ENCODE peak calls at places on chromosome 12, in ten cellular contexts. T, Y, U, Z, X, S, A, I, G and W are unnamed samples.

GRCh38 chr12:50661300-50662120 is 102.4 kb upstream of the ATF1 start:
- DNase-seq in X (no peak), T (peak; percentile 85), I (no peak), Y (no peak), G (no peak), Z (no peak), S (no peak), U (no peak), A (peak; percentile 41), W (no peak)

GRCh38 chr12:132179431-132180362 is 35.4 kb downstream of the NOC4L start:
- DNase-seq in S (no peak), Z (peak; percentile 13), I (no peak), Y (no peak), A (no peak), X (no peak), U (no peak), G (no peak), T (no peak), W (no peak)

GRCh38 chr12:94798107-94798506 is 147.8 kb upstream of the TMCC3 start:
- DNase-seq in X (no peak), Z (no peak), U (no peak), T (no peak), S (no peak), A (no peak), Y (no peak), I (no peak), G (no peak), W (no peak)

GRCh38 chr12:5071496-5071895 is 27.8 kb downstream of the KCNA5 start:
- DNase-seq in U (no peak), X (no peak), I (no peak), A (no peak), S (no peak), G (no peak), Y (no peak), Z (no peak), T (no peak), W (no peak)

GRCh38 chr12:2149091-2149490 is 96.3 kb downstream of the CACNA1C start:
- DNase-seq in Z (no peak), U (no peak), T (no peak), X (no peak), I (peak; percentile 63), Y (no peak), A (no peak), S (no peak), G (no peak), W (no peak)

GRCh38 chr12:126051611-126052107 is 986.4 kb downstream of the AACS start:
- DNase-seq in T (no peak), S (no peak), X (peak; percentile 56), Y (peak; percentile 99), A (no peak), I (peak; percentile 95), G (no peak), Z (no peak), U (no peak), W (no peak)

GRCh38 chr12:5561057-5561456 is 129.1 kb downstream of the NTF3 start:
- DNase-seq in Z (no peak), T (no peak), A (no peak), I (no peak), U (no peak), X (no peak), Y (no peak), G (no peak), S (no peak), W (no peak)

GRCh38 chr12:92304335-92305066 is 158.9 kb upstream of the BTG1 start:
- DNase-seq in S (no peak), A (no peak), G (no peak), Y (no peak), T (no peak), Z (no peak), U (no peak), I (no peak), X (no peak), W (no peak)

GRCh38 chr12:79690606-79691298 is at the start of gene PAWR:
- DNase-seq in X (peak; percentile 93), A (peak; percentile 88), S (peak; percentile 47), T (no peak), I (peak; percentile 63), G (peak; percentile 90), U (no peak), Y (no peak), Z (peak; percentile 61), W (no peak)

GRCh38 chr12:71057330-71057729 is 100.5 kb downstream of the TSPAN8 start:
- DNase-seq in A (no peak), I (no peak), Z (no peak), T (no peak), U (no peak), X (no peak), S (no peak), G (no peak), Y (no peak), W (no peak)

GRCh38 chr12:109772622-109773321 is 59.1 kb downstream of the FAM222A start:
- DNase-seq in T (peak; percentile 70), I (no peak), X (no peak), A (no peak), G (peak; percentile 30), S (no peak), Y (no peak), Z (no peak), U (no peak), W (no peak)

GRCh38 chr12:14356147-14356546 is 9.3 kb upstream of the ATF7IP start:
- DNase-seq in Y (no peak), I (no peak), U (no peak), S (no peak), Z (no peak), A (no peak), G (no peak), T (no peak), X (peak; percentile 65), W (no peak)

GRCh38 chr12:39872425-39872824 is 233.5 kb downstream of the SLC2A13 start:
- DNase-seq in A (no peak), S (no peak), Z (no peak), T (no peak), I (peak; percentile 65), X (peak; percentile 44), U (no peak), G (no peak), Y (no peak), W (no peak)

GRCh38 chr12:104692335-104693218 is 235.8 kb downstream of the CHST11 start:
- DNase-seq in A (peak; percentile 41), G (peak; percentile 38), Z (no peak), X (no peak), Y (no peak), T (no peak), U (no peak), I (no peak), S (no peak), W (no peak)

GRCh38 chr12:14849664-14850063 is 6.3 kb upstream of the ART4 start:
- DNase-seq in A (no peak), U (no peak), I (peak; percentile 85), X (no peak), T (no peak), G (no peak), S (no peak), Z (no peak), Y (no peak), W (no peak)

GRCh38 chr12:120365675-120366340 is 3.2 kb downstream of the MSI1 start:
- DNase-seq in Y (no peak), X (no peak), U (no peak), A (no peak), Z (no peak), I (no peak), S (no peak), G (no peak), T (peak; percentile 26), W (no peak)

GRCh38 chr12:4112734-4113396 is 160.7 kb upstream of the CCND2 start:
- DNase-seq in X (no peak), I (no peak), U (no peak), Y (no peak), G (no peak), T (no peak), S (no peak), A (no peak), Z (no peak), W (no peak)

GRCh38 chr12:47813491-47814196 is 6.1 kb downstream of the HDAC7 start:
- DNase-seq in A (peak; percentile 71), X (no peak), U (no peak), Y (no peak), S (no peak), T (no peak), Z (peak; percentile 33), I (no peak), G (no peak), W (no peak)

GRCh38 chr12:12717586-12718381 is 616 bp downstream of the CDKN1B start:
- DNase-seq in T (no peak), I (peak; percentile 30), X (peak; percentile 41), G (peak; percentile 78), A (no peak), S (peak; percentile 27), Z (peak; percentile 58), Y (no peak), U (no peak), W (no peak)